ENCODE peak calls at places on chromosomes 11 and 22, in ten cellular contexts. One of them, this sample, is unnamed.

GRCh38 chr22:23193882-23194281 is 13.6 kb downstream of the BCR start:
- DNase-seq in HCT116: no peak
- DNase-seq in activated T-cell treated with anti-CD3 and anti-CD28 coated beads for 1 hour: no peak
- DNase-seq in H1: no peak
- DNase-seq in HFFc6: no peak
- DNase-seq in stomach: no peak
- DNase-seq in nephron progenitor cell: no peak
- DNase-seq in cerebellar cortex: no peak
- DNase-seq in kidney tubule cell: no peak
- DNase-seq in NCI-H460: no peak
- DNase-seq in this sample: no peak

GRCh38 chr11:78370406-78371172 is 47.0 kb downstream of the GAB2 start:
- DNase-seq in NCI-H460: no peak
- DNase-seq in cerebellar cortex: no peak
- DNase-seq in kidney tubule cell: no peak
- DNase-seq in H1: no peak
- DNase-seq in nephron progenitor cell: no peak
- DNase-seq in stomach: no peak
- DNase-seq in activated T-cell treated with anti-CD3 and anti-CD28 coated beads for 1 hour: no peak
- DNase-seq in HCT116: no peak
- DNase-seq in HFFc6: no peak
- DNase-seq in this sample: no peak

GRCh38 chr11:112216591-112217105 is 9.6 kb upstream of the PTS start:
- DNase-seq in HCT116: no peak
- DNase-seq in HFFc6: peak; percentile 43
- DNase-seq in nephron progenitor cell: no peak
- DNase-seq in stomach: no peak
- DNase-seq in NCI-H460: peak; percentile 44
- DNase-seq in activated T-cell treated with anti-CD3 and anti-CD28 coated beads for 1 hour: no peak
- DNase-seq in kidney tubule cell: no peak
- DNase-seq in H1: no peak
- DNase-seq in cerebellar cortex: no peak
- DNase-seq in this sample: no peak

GRCh38 chr11:106471273-106471672 is 393.8 kb downstream of the AASDHPPT start:
- DNase-seq in stomach: no peak
- DNase-seq in H1: no peak
- DNase-seq in cerebellar cortex: no peak
- DNase-seq in HCT116: no peak
- DNase-seq in activated T-cell treated with anti-CD3 and anti-CD28 coated beads for 1 hour: no peak
- DNase-seq in nephron progenitor cell: no peak
- DNase-seq in HFFc6: no peak
- DNase-seq in kidney tubule cell: no peak
- DNase-seq in NCI-H460: no peak
- DNase-seq in this sample: no peak

GRCh38 chr11:109606256-109606655 is 184.3 kb downstream of the C11orf87 start:
- DNase-seq in NCI-H460: no peak
- DNase-seq in kidney tubule cell: no peak
- DNase-seq in nephron progenitor cell: no peak
- DNase-seq in cerebellar cortex: no peak
- DNase-seq in HCT116: no peak
- DNase-seq in stomach: no peak
- DNase-seq in H1: no peak
- DNase-seq in activated T-cell treated with anti-CD3 and anti-CD28 coated beads for 1 hour: no peak
- DNase-seq in HFFc6: no peak
- DNase-seq in this sample: no peak

GRCh38 chr11:10807629-10808552 is 835 bp downstream of the EIF4G2 start:
- DNase-seq in activated T-cell treated with anti-CD3 and anti-CD28 coated beads for 1 hour: peak; percentile 39
- DNase-seq in stomach: peak; percentile 58
- DNase-seq in cerebellar cortex: no peak
- DNase-seq in HFFc6: peak; percentile 52
- DNase-seq in NCI-H460: no peak
- DNase-seq in H1: peak; percentile 56
- DNase-seq in kidney tubule cell: peak; percentile 67
- DNase-seq in nephron progenitor cell: peak; percentile 56
- DNase-seq in HCT116: no peak
- DNase-seq in this sample: no peak

GRCh38 chr22:31501738-31502137 is 5.4 kb downstream of the SFI1 start:
- DNase-seq in kidney tubule cell: no peak
- DNase-seq in HFFc6: no peak
- DNase-seq in NCI-H460: no peak
- DNase-seq in H1: no peak
- DNase-seq in cerebellar cortex: no peak
- DNase-seq in HCT116: no peak
- DNase-seq in activated T-cell treated with anti-CD3 and anti-CD28 coated beads for 1 hour: no peak
- DNase-seq in nephron progenitor cell: no peak
- DNase-seq in stomach: no peak
- DNase-seq in this sample: no peak

GRCh38 chr22:26887456-26887855 is 230.1 kb downstream of the MIAT start:
- DNase-seq in activated T-cell treated with anti-CD3 and anti-CD28 coated beads for 1 hour: no peak
- DNase-seq in HCT116: no peak
- DNase-seq in HFFc6: peak; percentile 74
- DNase-seq in cerebellar cortex: no peak
- DNase-seq in NCI-H460: no peak
- DNase-seq in H1: no peak
- DNase-seq in nephron progenitor cell: no peak
- DNase-seq in stomach: no peak
- DNase-seq in kidney tubule cell: peak; percentile 95
- DNase-seq in this sample: no peak

GRCh38 chr11:67311051-67311555 is 7.8 kb downstream of the SSH3 start:
- DNase-seq in kidney tubule cell: no peak
- DNase-seq in activated T-cell treated with anti-CD3 and anti-CD28 coated beads for 1 hour: no peak
- DNase-seq in NCI-H460: no peak
- DNase-seq in HFFc6: no peak
- DNase-seq in HCT116: no peak
- DNase-seq in cerebellar cortex: no peak
- DNase-seq in stomach: peak; percentile 22
- DNase-seq in nephron progenitor cell: no peak
- DNase-seq in H1: no peak
- DNase-seq in this sample: no peak

GRCh38 chr11:24575392-24575791 is 78.5 kb downstream of the LUZP2 start:
- DNase-seq in kidney tubule cell: peak; percentile 27
- DNase-seq in cerebellar cortex: no peak
- DNase-seq in HCT116: no peak
- DNase-seq in NCI-H460: no peak
- DNase-seq in activated T-cell treated with anti-CD3 and anti-CD28 coated beads for 1 hour: no peak
- DNase-seq in H1: no peak
- DNase-seq in stomach: no peak
- DNase-seq in nephron progenitor cell: no peak
- DNase-seq in HFFc6: no peak
- DNase-seq in this sample: no peak

GRCh38 chr11:67416416-67417335 is 1.2 kb downstream of the CARNS1 start:
- DNase-seq in HFFc6: no peak
- DNase-seq in H1: no peak
- DNase-seq in NCI-H460: no peak
- DNase-seq in kidney tubule cell: no peak
- DNase-seq in HCT116: no peak
- DNase-seq in stomach: peak; percentile 79
- DNase-seq in cerebellar cortex: no peak
- DNase-seq in activated T-cell treated with anti-CD3 and anti-CD28 coated beads for 1 hour: peak; percentile 74
- DNase-seq in nephron progenitor cell: no peak
- DNase-seq in this sample: no peak

GRCh38 chr11:102438311-102439062 is 14.1 kb downstream of the TMEM123 start:
- DNase-seq in activated T-cell treated with anti-CD3 and anti-CD28 coated beads for 1 hour: no peak
- DNase-seq in HFFc6: no peak
- DNase-seq in kidney tubule cell: no peak
- DNase-seq in H1: no peak
- DNase-seq in stomach: peak; percentile 53
- DNase-seq in cerebellar cortex: no peak
- DNase-seq in NCI-H460: no peak
- DNase-seq in HCT116: no peak
- DNase-seq in nephron progenitor cell: no peak
- DNase-seq in this sample: no peak

GRCh38 chr11:74090701-74091100 is 80.1 kb downstream of the C2CD3 start:
- DNase-seq in HCT116: no peak
- DNase-seq in stomach: no peak
- DNase-seq in nephron progenitor cell: no peak
- DNase-seq in NCI-H460: no peak
- DNase-seq in kidney tubule cell: peak; percentile 50
- DNase-seq in H1: no peak
- DNase-seq in cerebellar cortex: peak; percentile 38
- DNase-seq in HFFc6: no peak
- DNase-seq in activated T-cell treated with anti-CD3 and anti-CD28 coated beads for 1 hour: no peak
- DNase-seq in this sample: no peak

GRCh38 chr11:2580444-2581050 is 119.2 kb downstream of the KCNQ1OT1 start:
- DNase-seq in H1: peak; percentile 46
- DNase-seq in nephron progenitor cell: no peak
- DNase-seq in stomach: peak; percentile 18
- DNase-seq in cerebellar cortex: no peak
- DNase-seq in NCI-H460: no peak
- DNase-seq in kidney tubule cell: no peak
- DNase-seq in activated T-cell treated with anti-CD3 and anti-CD28 coated beads for 1 hour: no peak
- DNase-seq in HFFc6: no peak
- DNase-seq in HCT116: no peak
- DNase-seq in this sample: no peak